ENCODE peak calls at places on chromosomes 13 and 19, in ten cellular contexts. W is HAP-1; T is activated naive CD8-positive, alpha-beta T cell treated with anti-CD3 and anti-CD28 coated beads for 36 hours; Q is left cardiac atrium; F is stimulated activated CD4-positive, alpha-beta T cell treated with anti-CD3 and anti-CD28 coated beads, TNF-alpha, amount 100 ng/mL, for 48 hours; S is upper lobe of right lung; M is GM23248; U is cardiac muscle cell; G is fibroblast of gingiva; P is nephron progenitor cell. R is an unnamed sample.

GRCh38 chr19:29928831-29929230 is 13.2 kb upstream of the URI1 start:
- DNase-seq in W (no peak), T (no peak), Q (no peak), F (no peak), S (no peak), M (no peak), U (no peak), G (no peak), P (no peak), R (no peak)

GRCh38 chr19:29576043-29576442 is 30.0 kb upstream of the POP4 start:
- DNase-seq in W (no peak), T (no peak), Q (no peak), F (peak), S (no peak), M (peak), U (no peak), G (no peak), P (no peak), R (no peak)

GRCh38 chr13:52659340-52659739 is 6.7 kb downstream of the SUGT1 start:
- DNase-seq in W (no peak), T (no peak), Q (no peak), F (no peak), S (no peak), M (no peak), U (no peak), G (no peak), P (no peak), R (no peak)

GRCh38 chr13:53200498-53201453 is 172.2 kb downstream of the OLFM4 start:
- DNase-seq in W (no peak), T (peak), Q (peak), F (no peak), S (peak), M (peak), U (peak), G (no peak), P (peak), R (no peak)

GRCh38 chr13:40981361-40981760 is 37.8 kb downstream of the ELF1 start:
- DNase-seq in W (no peak), T (no peak), Q (no peak), F (no peak), S (no peak), M (no peak), U (no peak), G (no peak), P (no peak), R (no peak)

GRCh38 chr19:18657590-18658365 is 20.9 kb downstream of the KLHL26 start:
- DNase-seq in W (peak), T (no peak), Q (peak), F (no peak), S (no peak), M (peak), U (no peak), G (peak), P (no peak), R (no peak)

GRCh38 chr13:112442483-112443090 is 66.4 kb downstream of the SPACA7 start:
- DNase-seq in W (peak), T (no peak), Q (no peak), F (no peak), S (no peak), M (no peak), U (no peak), G (no peak), P (no peak), R (no peak)

GRCh38 chr13:79336971-79337370 is 69.1 kb downstream of the RBM26 start:
- DNase-seq in W (no peak), T (no peak), Q (no peak), F (no peak), S (no peak), M (no peak), U (no peak), G (no peak), P (no peak), R (no peak)

GRCh38 chr13:50700664-50701266 is 142.7 kb downstream of the DLEU7 start:
- DNase-seq in W (no peak), T (no peak), Q (no peak), F (no peak), S (no peak), M (no peak), U (no peak), G (no peak), P (no peak), R (no peak)

GRCh38 chr13:104015646-104016396 is 949.6 kb upstream of the SLC10A2 start:
- DNase-seq in W (no peak), T (no peak), Q (no peak), F (no peak), S (no peak), M (no peak), U (no peak), G (no peak), P (no peak), R (no peak)

GRCh38 chr13:101399365-101399764 is 16.9 kb downstream of the NALCN start:
- DNase-seq in W (no peak), T (no peak), Q (no peak), F (no peak), S (no peak), M (peak), U (no peak), G (no peak), P (no peak), R (no peak)

R was measured in left lobe of liver.